ENCODE peak calls at places on chromosomes 7 and 10, in four cellular contexts. P is H1, I is keratinocyte, O is fibroblast of lung. X is an unnamed sample.

GRCh38 chr10:56624082-56624481 is 263.0 kb upstream of the ZWINT start:
- DNase-seq in P (no peak), I (no peak), O (no peak), X (no peak)

GRCh38 chr7:131202451-131202850 is 125.2 kb upstream of the MKLN1 start:
- DNase-seq in P (no peak), I (no peak), O (no peak), X (no peak)

GRCh38 chr7:126450269-126450671 is 802.5 kb downstream of the GRM8 start:
- DNase-seq in P (no peak), I (no peak), O (no peak), X (no peak)

GRCh38 chr7:100122067-100122466 is 2.6 kb downstream of the CNPY4 start:
- DNase-seq in P (no peak), I (no peak), O (no peak), X (no peak)

GRCh38 chr7:95427914-95428516 is 6.8 kb downstream of the PON2 start:
- DNase-seq in P (no peak), I (no peak), O (no peak), X (peak)

GRCh38 chr7:78296689-78297371 is 498.3 kb downstream of the PHTF2 start:
- DNase-seq in P (no peak), I (no peak), O (no peak), X (no peak)

GRCh38 chr7:80124870-80125269 is 9.8 kb upstream of the GNAI1 start:
- DNase-seq in P (no peak), I (no peak), O (no peak), X (no peak)

GRCh38 chr7:28318126-28318762 is 94.1 kb upstream of the CREB5 start:
- DNase-seq in P (no peak), I (no peak), O (no peak), X (no peak)

GRCh38 chr7:15685358-15686181 is 913 bp downstream of the MEOX2 start:
- DNase-seq in P (no peak), I (no peak), O (peak), X (peak)

GRCh38 chr7:149195180-149196150 is at the start of gene ZNF282:
- DNase-seq in P (peak), I (no peak), O (peak), X (peak)

GRCh38 chr7:117588352-117588794 is 108.5 kb downstream of the CFTR start:
- DNase-seq in P (no peak), I (no peak), O (peak), X (no peak)

GRCh38 chr7:137209151-137209822 is 134.2 kb downstream of the PTN start:
- DNase-seq in P (no peak), I (no peak), O (peak), X (no peak)

GRCh38 chr7:31487071-31487470 is 26.8 kb upstream of the ITPRID1 start:
- DNase-seq in P (no peak), I (no peak), O (no peak), X (no peak)

GRCh38 chr7:116339564-116339963 is 129.2 kb downstream of the TES start:
- DNase-seq in P (no peak), I (no peak), O (no peak), X (no peak)

GRCh38 chr10:127349737-127350136 is 153.3 kb upstream of the INSYN2A start:
- DNase-seq in P (no peak), I (no peak), O (peak), X (no peak)

GRCh38 chr7:137354361-137354760 is 10.8 kb upstream of the PTN start:
- DNase-seq in P (no peak), I (no peak), O (peak), X (no peak)

GRCh38 chr10:8034666-8035640 is 19.5 kb upstream of the GATA3 start:
- DNase-seq in P (no peak), I (no peak), O (no peak), X (peak)

GRCh38 chr7:16114633-16115032 is 306.7 kb downstream of the CRPPA start:
- DNase-seq in P (no peak), I (no peak), O (peak), X (no peak)

GRCh38 chr10:75877877-75878276 is 446.5 kb downstream of the LRMDA start:
- DNase-seq in P (no peak), I (no peak), O (no peak), X (no peak)

GRCh38 chr10:65350619-65351018 is 1575.2 kb upstream of the LRRTM3 start:
- DNase-seq in P (no peak), I (no peak), O (no peak), X (no peak)

GRCh38 chr7:151133986-151134742 is 33.3 kb downstream of the GBX1 start:
- DNase-seq in P (no peak), I (no peak), O (no peak), X (no peak)

GRCh38 chr7:81692146-81692905 is 77.5 kb downstream of the HGF start:
- DNase-seq in P (no peak), I (no peak), O (no peak), X (no peak)

GRCh38 chr10:53434413-53434812 is 661.8 kb upstream of the MBL2 start:
- DNase-seq in P (no peak), I (no peak), O (no peak), X (no peak)

GRCh38 chr10:96637709-96638108 is 50.9 kb upstream of the TM9SF3 start:
- DNase-seq in P (no peak), I (no peak), O (no peak), X (no peak)

GRCh38 chr10:29926649-29927048 is 132.7 kb downstream of the JCAD start:
- DNase-seq in P (no peak), I (no peak), O (peak), X (peak)
- TF ChIP-seq CTCF in P (peak), I (peak), O (peak), X (peak)

GRCh38 chr10:31583358-31583757 is 264.3 kb downstream of the ZEB1 start:
- DNase-seq in P (no peak), I (no peak), O (peak), X (no peak)
- H3K9ac ChIP-seq in P (no peak), I (no peak), O (no peak), X (no peak)

GRCh38 chr7:70738486-70738885 is 393.5 kb upstream of the GALNT17 start:
- DNase-seq in P (no peak), I (no peak), O (no peak), X (no peak)

GRCh38 chr7:70735313-70735712 is 396.6 kb upstream of the GALNT17 start:
- DNase-seq in P (no peak), I (no peak), O (no peak), X (peak)

GRCh38 chr7:70736715-70737460 is 395.1 kb upstream of the GALNT17 start:
- DNase-seq in P (no peak), I (no peak), O (peak), X (no peak)

GRCh38 chr7:70739646-70740045 is 392.3 kb upstream of the GALNT17 start:
- DNase-seq in P (no peak), I (no peak), O (no peak), X (no peak)

GRCh38 chr7:70738080-70738479 is 393.9 kb upstream of the GALNT17 start:
- DNase-seq in P (no peak), I (no peak), O (peak), X (no peak)
- TF ChIP-seq CTCF in P (no peak), I (no peak), O (no peak), X (no peak)

GRCh38 chr10:133030126-133030525 is 57.6 kb upstream of the ADGRA1 start:
- DNase-seq in P (no peak), I (no peak), O (no peak), X (no peak)

GRCh38 chr10:133028956-133029355 is 58.8 kb upstream of the ADGRA1 start:
- DNase-seq in P (no peak), I (no peak), O (no peak), X (no peak)

GRCh38 chr10:133026726-133027395 is 60.9 kb upstream of the ADGRA1 start:
- DNase-seq in P (no peak), I (no peak), O (no peak), X (no peak)

GRCh38 chr10:133027480-133027879 is 60.2 kb upstream of the ADGRA1 start:
- DNase-seq in P (no peak), I (no peak), O (no peak), X (peak)

DNA sequence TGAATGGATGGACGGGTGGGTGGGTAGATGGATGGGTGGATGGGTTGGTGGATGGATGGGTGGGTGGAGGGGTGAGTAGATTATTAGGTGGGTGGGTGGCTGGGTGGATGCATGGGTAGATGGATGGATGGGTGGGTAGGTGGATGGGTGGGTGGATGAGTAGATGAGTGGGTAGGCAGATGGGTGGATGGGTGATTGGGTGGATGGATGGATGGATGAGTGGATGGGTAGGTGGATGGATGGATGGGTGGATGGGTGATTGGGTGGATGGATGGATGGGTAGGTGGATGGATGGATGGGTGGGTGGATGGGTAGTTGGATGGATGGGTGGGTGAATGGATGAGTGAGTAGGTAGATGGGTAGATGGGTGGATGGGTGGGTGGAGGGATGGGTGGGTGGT is 59.6 kb upstream of the ADGRA1 start:
- DNase-seq in P (no peak), I (no peak), O (no peak), X (no peak)
- H3K9ac ChIP-seq in P (no peak), I (no peak), O (no peak), X (no peak)

GRCh38 chr7:121303422-121304171 is 25.2 kb upstream of the WNT16 start:
- DNase-seq in P (no peak), I (no peak), O (no peak), X (no peak)
- TF ChIP-seq CTCF in P (peak), I (peak), O (no peak), X (no peak)

DNA sequence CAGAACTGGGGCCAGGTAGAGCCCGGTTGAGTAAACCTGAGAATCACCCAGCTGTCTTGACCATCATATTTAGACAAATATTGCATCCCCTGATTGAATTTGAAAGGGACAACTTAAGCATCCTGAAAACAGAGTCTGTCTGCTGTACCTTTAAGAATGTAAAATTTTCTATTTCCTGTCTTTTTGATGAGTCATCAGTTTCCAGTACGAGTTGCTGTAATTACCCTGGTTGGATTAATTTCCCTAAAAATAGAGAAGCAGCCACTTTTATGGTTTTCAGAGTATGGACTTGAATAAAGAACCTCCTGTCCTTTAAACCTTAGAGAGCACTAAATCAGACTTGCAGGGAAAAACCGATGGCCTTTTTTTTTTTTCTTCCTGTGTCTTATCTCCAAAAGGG is 164.6 kb upstream of the SH2B2 start:
- DNase-seq in P (no peak), I (no peak), O (peak), X (no peak)
- H3K9ac ChIP-seq in P (no peak), I (no peak), O (no peak), X (no peak)